ENCODE peak calls at places on chromosomes 5 and 9, in five cellular contexts. W is NCI-H146; C is H4; D is NCI-H2081; V is activated naive CD8-positive, alpha-beta T cell treated with anti-CD3 and anti-CD28 coated beads, Interleukin-2, amount 50 U/mL, for 24 hours. X is an unnamed sample.

GRCh38 chr9:15936316-15936869 is 383.6 kb downstream of the CCDC171 start:
- DNase-seq in W (no peak), V (no peak), D (peak; percentile 8), C (no peak), X (peak; percentile 10)

GRCh38 chr9:93123561-93124283 is 10.3 kb downstream of the NINJ1 start:
- DNase-seq in W (no peak), C (no peak), V (no peak), D (no peak), X (no peak)

GRCh38 chr9:4970970-4971641 is 14.0 kb upstream of the JAK2 start:
- DNase-seq in W (no peak), D (no peak), C (no peak), V (peak; percentile 70), X (no peak)

GRCh38 chr5:31934156-31934555 is 240.0 kb downstream of the GOLPH3 start:
- DNase-seq in W (no peak), D (no peak), V (no peak), C (no peak), X (peak; percentile 68)

GRCh38 chr9:33153001-33153400 is 14.1 kb downstream of the B4GALT1 start:
- DNase-seq in V (no peak), W (no peak), C (no peak), D (no peak), X (no peak)

GRCh38 chr5:178285399-178286225 is 53.0 kb upstream of the PHYKPL start:
- DNase-seq in C (no peak), D (no peak), W (no peak), V (no peak), X (no peak)

GRCh38 chr5:94748212-94748611 is 129.7 kb downstream of the SLF1 start:
- DNase-seq in D (no peak), V (no peak), C (no peak), W (no peak), X (no peak)

GRCh38 chr9:129557192-129558036 is 63.5 kb downstream of the C9orf50 start:
- DNase-seq in W (peak; percentile 20), C (peak; percentile 78), V (no peak), D (peak; percentile 52), X (peak; percentile 92)

GRCh38 chr5:38115318-38115827 is 143.0 kb upstream of the EGFLAM start:
- DNase-seq in V (no peak), C (no peak), W (no peak), D (no peak), X (no peak)

GRCh38 chr5:4832491-4832890 is 307.6 kb upstream of the ADAMTS16 start:
- DNase-seq in V (no peak), C (no peak), D (no peak), W (no peak), X (no peak)

GRCh38 chr5:109907751-109908150 is 218.0 kb downstream of the MAN2A1 start:
- DNase-seq in V (no peak), W (no peak), D (no peak), C (peak; percentile 48), X (peak; percentile 10)

GRCh38 chr5:2877520-2877919 is 126.0 kb upstream of the IRX2 start:
- DNase-seq in D (no peak), C (no peak), V (no peak), W (no peak), X (no peak)

GRCh38 chr5:31819926-31820516 is 181.1 kb downstream of the PDZD2 start:
- DNase-seq in W (no peak), D (no peak), V (no peak), C (peak; percentile 43), X (peak; percentile 57)

GRCh38 chr5:74626386-74627222 is 13.9 kb downstream of the ENC1 start:
- DNase-seq in D (no peak), V (no peak), C (no peak), W (no peak), X (no peak)

GRCh38 chr5:55035480-55035879 is 11.4 kb downstream of the GZMK start:
- DNase-seq in V (no peak), W (no peak), C (no peak), D (no peak), X (no peak)